ENCODE peak calls at places on chromosomes 1 and 21, in four cellular contexts. One of them, this sample, is unnamed.

GRCh38 chr1:76585980-76586674 is 281.2 kb upstream of the ST6GALNAC5 start:
- DNase-seq in HepG2: no peak
- DNase-seq in WTC11: no peak
- DNase-seq in K562: no peak
- DNase-seq in this sample: no peak

GRCh38 chr1:228280961-228281591 is 73.2 kb downstream of the OBSCN start:
- DNase-seq in HepG2: no peak
- DNase-seq in K562: no peak
- DNase-seq in WTC11: peak
- DNase-seq in this sample: no peak

GRCh38 chr1:185646202-185646683 is 87.9 kb upstream of the HMCN1 start:
- DNase-seq in HepG2: peak
- DNase-seq in K562: no peak
- DNase-seq in WTC11: no peak
- DNase-seq in this sample: no peak

GRCh38 chr1:229557913-229558414 is 543 bp downstream of the ABCB10 start:
- DNase-seq in K562: peak
- DNase-seq in HepG2: peak
- DNase-seq in WTC11: peak
- DNase-seq in this sample: no peak

GRCh38 chr1:22262583-22262982 is 119.7 kb upstream of the WNT4 start:
- DNase-seq in HepG2: no peak
- DNase-seq in K562: no peak
- DNase-seq in WTC11: peak
- DNase-seq in this sample: no peak

GRCh38 chr1:183444243-183444642 is 26.1 kb upstream of the NMNAT2 start:
- DNase-seq in HepG2: no peak
- DNase-seq in K562: no peak
- DNase-seq in WTC11: no peak
- DNase-seq in this sample: no peak

GRCh38 chr1:45327644-45328515 is 1.2 kb downstream of the HPDL start:
- DNase-seq in HepG2: no peak
- DNase-seq in K562: no peak
- DNase-seq in WTC11: no peak
- DNase-seq in this sample: no peak

GRCh38 chr1:97943354-97943753 is 22.5 kb upstream of the DPYD start:
- DNase-seq in HepG2: no peak
- DNase-seq in K562: no peak
- DNase-seq in WTC11: no peak
- DNase-seq in this sample: no peak

GRCh38 chr1:71502026-71502425 is 421.2 kb upstream of the ZRANB2 start:
- DNase-seq in HepG2: no peak
- DNase-seq in K562: no peak
- DNase-seq in WTC11: no peak
- DNase-seq in this sample: no peak

GRCh38 chr1:57833296-57833695 is 409.4 kb upstream of the DAB1 start:
- DNase-seq in K562: no peak
- DNase-seq in HepG2: no peak
- DNase-seq in WTC11: no peak
- DNase-seq in this sample: no peak

GRCh38 chr21:39715804-39716397 is 29.1 kb upstream of the IGSF5 start:
- DNase-seq in K562: peak
- DNase-seq in HepG2: peak
- DNase-seq in WTC11: peak
- DNase-seq in this sample: no peak

GRCh38 chr1:218571515-218571914 is 226.4 kb downstream of the TGFB2 start:
- DNase-seq in WTC11: no peak
- DNase-seq in K562: no peak
- DNase-seq in HepG2: no peak
- DNase-seq in this sample: no peak

GRCh38 chr1:56688522-56689026 is 43.5 kb downstream of the PRKAA2 start:
- DNase-seq in K562: no peak
- DNase-seq in WTC11: no peak
- DNase-seq in HepG2: peak
- DNase-seq in this sample: peak

GRCh38 chr21:46551636-46552241 is 53.1 kb downstream of the S100B start:
- DNase-seq in K562: no peak
- DNase-seq in HepG2: no peak
- DNase-seq in WTC11: peak
- DNase-seq in this sample: no peak

GRCh38 chr1:39596163-39596562 is 19.6 kb upstream of the PABPC4 start:
- DNase-seq in K562: no peak
- DNase-seq in WTC11: no peak
- DNase-seq in HepG2: no peak
- DNase-seq in this sample: no peak

GRCh38 chr1:39592069-39592468 is 15.5 kb upstream of the PABPC4 start:
- DNase-seq in K562: no peak
- DNase-seq in WTC11: no peak
- DNase-seq in HepG2: no peak
- DNase-seq in this sample: no peak

GRCh38 chr1:39593386-39593785 is 16.8 kb upstream of the PABPC4 start:
- DNase-seq in HepG2: no peak
- DNase-seq in WTC11: no peak
- DNase-seq in K562: no peak
- DNase-seq in this sample: no peak

GRCh38 chr1:39585933-39586332 is 9.3 kb upstream of the PABPC4 start:
- DNase-seq in K562: no peak
- DNase-seq in WTC11: no peak
- DNase-seq in HepG2: no peak
- DNase-seq in this sample: no peak

DNA sequence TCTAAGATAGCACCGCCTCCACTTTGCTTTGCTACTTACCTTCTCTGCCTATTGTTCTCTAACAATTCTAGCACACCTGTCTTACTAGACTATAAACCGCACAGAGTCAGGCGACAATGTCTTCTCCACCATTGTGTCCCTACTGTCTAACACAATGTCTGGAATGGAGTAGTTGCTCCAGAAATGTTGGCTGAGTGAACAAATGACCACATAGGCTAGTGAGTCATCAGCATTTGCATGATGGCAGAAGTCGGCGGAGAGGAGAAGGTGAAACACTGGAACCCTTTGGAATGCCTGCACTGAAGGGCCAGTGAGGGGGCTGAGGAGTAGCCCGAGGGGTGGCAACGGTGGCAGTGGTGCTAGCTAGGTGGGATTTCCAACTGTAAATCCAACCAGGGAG is 14.0 kb upstream of the PABPC4 start:
- DNase-seq in HepG2: no peak
- DNase-seq in K562: no peak
- DNase-seq in WTC11: no peak
- DNase-seq in this sample: no peak
- TF ChIP-seq NR2C2 in HepG2: no peak
- TF ChIP-seq NR2C2 in K562: no peak
- TF ChIP-seq NR2C2 in WTC11: no peak
- TF ChIP-seq NR2C2 in this sample: no peak

DNA sequence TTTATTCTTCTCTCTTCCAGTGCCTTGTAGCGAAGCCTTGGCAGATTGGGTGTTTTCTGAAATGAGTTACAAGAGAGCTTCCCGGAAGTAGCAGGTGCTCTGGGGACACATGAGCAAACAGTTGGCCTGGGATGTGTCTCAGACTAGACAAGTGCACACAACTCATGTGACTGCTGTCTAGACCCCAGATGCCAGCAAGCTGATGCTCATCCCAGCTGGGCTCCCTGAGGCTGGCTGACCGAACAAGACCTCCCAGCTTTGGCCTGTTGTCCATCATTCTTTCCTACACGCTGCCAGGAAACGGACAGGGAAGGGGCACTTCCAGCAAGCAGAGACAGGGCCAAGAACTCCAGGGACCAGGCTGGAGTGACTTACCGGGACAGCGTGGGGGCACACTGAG is 18.7 kb upstream of the CSF1 start:
- DNase-seq in K562: no peak
- DNase-seq in HepG2: peak
- DNase-seq in WTC11: no peak
- DNase-seq in this sample: no peak
- TF ChIP-seq NR2C2 in K562: no peak
- TF ChIP-seq NR2C2 in HepG2: no peak
- TF ChIP-seq NR2C2 in WTC11: no peak
- TF ChIP-seq NR2C2 in this sample: no peak

GRCh38 chr1:64898107-64898861 is 68.1 kb downstream of the JAK1 start:
- DNase-seq in HepG2: peak
- DNase-seq in K562: peak
- DNase-seq in WTC11: no peak
- DNase-seq in this sample: no peak
- TF ChIP-seq NR2C2 in HepG2: no peak
- TF ChIP-seq NR2C2 in K562: no peak
- TF ChIP-seq NR2C2 in WTC11: no peak
- TF ChIP-seq NR2C2 in this sample: no peak

GRCh38 chr1:146021046-146021445 is 489 bp downstream of the HJV start:
- DNase-seq in WTC11: no peak
- DNase-seq in HepG2: no peak
- DNase-seq in K562: peak
- DNase-seq in this sample: no peak
- TF ChIP-seq NR2C2 in WTC11: no peak
- TF ChIP-seq NR2C2 in HepG2: no peak
- TF ChIP-seq NR2C2 in K562: peak
- TF ChIP-seq NR2C2 in this sample: no peak